ENCODE peak calls at places on chromosomes 12 and 14, in ten cellular contexts. One of them, this sample, is unnamed.

GRCh38 chr12:78239566-78239965 is 408.9 kb downstream of the NAV3 start:
- DNase-seq in IMR-90: no peak
- DNase-seq in lower leg skin: no peak
- DNase-seq in AG04449: no peak
- DNase-seq in choroid plexus epithelial cell: peak; percentile 40
- DNase-seq in foreskin fibroblast: no peak
- DNase-seq in right atrium auricular region: no peak
- DNase-seq in Caco-2: no peak
- DNase-seq in Peyer's patch: no peak
- DNase-seq in tibial artery: no peak
- DNase-seq in this sample: no peak

GRCh38 chr12:2998789-2999264 is 39.6 kb downstream of the TEAD4 start:
- DNase-seq in lower leg skin: no peak
- DNase-seq in foreskin fibroblast: peak; percentile 71
- DNase-seq in Caco-2: no peak
- DNase-seq in right atrium auricular region: peak; percentile 66
- DNase-seq in IMR-90: peak; percentile 88
- DNase-seq in Peyer's patch: no peak
- DNase-seq in choroid plexus epithelial cell: peak; percentile 90
- DNase-seq in AG04449: peak; percentile 34
- DNase-seq in tibial artery: peak; percentile 88
- DNase-seq in this sample: peak; percentile 54

GRCh38 chr14:88481794-88482193 is 73.0 kb downstream of the PTPN21 start:
- DNase-seq in AG04449: no peak
- DNase-seq in tibial artery: no peak
- DNase-seq in Peyer's patch: no peak
- DNase-seq in lower leg skin: no peak
- DNase-seq in Caco-2: no peak
- DNase-seq in right atrium auricular region: no peak
- DNase-seq in IMR-90: peak; percentile 30
- DNase-seq in choroid plexus epithelial cell: peak; percentile 55
- DNase-seq in foreskin fibroblast: no peak
- DNase-seq in this sample: no peak

GRCh38 chr14:104873380-104874055 is 8.4 kb downstream of the CEP170B start:
- DNase-seq in lower leg skin: no peak
- DNase-seq in foreskin fibroblast: no peak
- DNase-seq in Caco-2: no peak
- DNase-seq in right atrium auricular region: no peak
- DNase-seq in IMR-90: no peak
- DNase-seq in choroid plexus epithelial cell: no peak
- DNase-seq in AG04449: no peak
- DNase-seq in Peyer's patch: no peak
- DNase-seq in tibial artery: no peak
- DNase-seq in this sample: no peak

GRCh38 chr12:23281295-23281694 is 656.3 kb downstream of the ETNK1 start:
- DNase-seq in lower leg skin: no peak
- DNase-seq in AG04449: no peak
- DNase-seq in Peyer's patch: no peak
- DNase-seq in Caco-2: no peak
- DNase-seq in tibial artery: no peak
- DNase-seq in foreskin fibroblast: no peak
- DNase-seq in IMR-90: no peak
- DNase-seq in choroid plexus epithelial cell: no peak
- DNase-seq in right atrium auricular region: no peak
- DNase-seq in this sample: no peak

GRCh38 chr14:77562681-77563080 is 53.8 kb downstream of the SPTLC2 start:
- DNase-seq in AG04449: peak; percentile 90
- DNase-seq in Caco-2: no peak
- DNase-seq in foreskin fibroblast: peak; percentile 85
- DNase-seq in IMR-90: peak; percentile 98
- DNase-seq in right atrium auricular region: no peak
- DNase-seq in choroid plexus epithelial cell: peak; percentile 93
- DNase-seq in lower leg skin: no peak
- DNase-seq in tibial artery: no peak
- DNase-seq in Peyer's patch: no peak
- DNase-seq in this sample: no peak

GRCh38 chr12:113586461-113586860 is 114.8 kb upstream of the LHX5 start:
- DNase-seq in choroid plexus epithelial cell: no peak
- DNase-seq in lower leg skin: no peak
- DNase-seq in foreskin fibroblast: no peak
- DNase-seq in IMR-90: no peak
- DNase-seq in tibial artery: peak; percentile 9
- DNase-seq in right atrium auricular region: no peak
- DNase-seq in Caco-2: no peak
- DNase-seq in Peyer's patch: no peak
- DNase-seq in AG04449: no peak
- DNase-seq in this sample: no peak

GRCh38 chr12:6735448-6736191 is 11.8 kb downstream of the COPS7A start:
- DNase-seq in IMR-90: peak; percentile 58
- DNase-seq in AG04449: no peak
- DNase-seq in choroid plexus epithelial cell: peak; percentile 75
- DNase-seq in right atrium auricular region: peak; percentile 70
- DNase-seq in foreskin fibroblast: peak; percentile 47
- DNase-seq in Peyer's patch: peak; percentile 47
- DNase-seq in lower leg skin: peak; percentile 90
- DNase-seq in Caco-2: peak; percentile 70
- DNase-seq in tibial artery: peak; percentile 76
- DNase-seq in this sample: peak; percentile 97

GRCh38 chr14:34124585-34124984 is 173.7 kb upstream of the EGLN3 start:
- DNase-seq in IMR-90: no peak
- DNase-seq in tibial artery: no peak
- DNase-seq in choroid plexus epithelial cell: no peak
- DNase-seq in right atrium auricular region: no peak
- DNase-seq in Peyer's patch: no peak
- DNase-seq in AG04449: no peak
- DNase-seq in foreskin fibroblast: no peak
- DNase-seq in lower leg skin: no peak
- DNase-seq in Caco-2: no peak
- DNase-seq in this sample: no peak

GRCh38 chr14:34122081-34122480 is 171.2 kb upstream of the EGLN3 start:
- DNase-seq in tibial artery: no peak
- DNase-seq in lower leg skin: no peak
- DNase-seq in right atrium auricular region: no peak
- DNase-seq in AG04449: no peak
- DNase-seq in choroid plexus epithelial cell: no peak
- DNase-seq in IMR-90: no peak
- DNase-seq in foreskin fibroblast: no peak
- DNase-seq in Caco-2: no peak
- DNase-seq in Peyer's patch: no peak
- DNase-seq in this sample: no peak

GRCh38 chr14:34122650-34123049 is 171.8 kb upstream of the EGLN3 start:
- DNase-seq in tibial artery: no peak
- DNase-seq in Peyer's patch: no peak
- DNase-seq in AG04449: no peak
- DNase-seq in Caco-2: no peak
- DNase-seq in choroid plexus epithelial cell: no peak
- DNase-seq in foreskin fibroblast: no peak
- DNase-seq in IMR-90: no peak
- DNase-seq in lower leg skin: no peak
- DNase-seq in right atrium auricular region: no peak
- DNase-seq in this sample: no peak

GRCh38 chr14:34119107-34119858 is 168.4 kb upstream of the EGLN3 start:
- DNase-seq in choroid plexus epithelial cell: no peak
- DNase-seq in lower leg skin: no peak
- DNase-seq in foreskin fibroblast: no peak
- DNase-seq in Peyer's patch: no peak
- DNase-seq in tibial artery: no peak
- DNase-seq in Caco-2: no peak
- DNase-seq in right atrium auricular region: no peak
- DNase-seq in AG04449: no peak
- DNase-seq in IMR-90: no peak
- DNase-seq in this sample: no peak

DNA sequence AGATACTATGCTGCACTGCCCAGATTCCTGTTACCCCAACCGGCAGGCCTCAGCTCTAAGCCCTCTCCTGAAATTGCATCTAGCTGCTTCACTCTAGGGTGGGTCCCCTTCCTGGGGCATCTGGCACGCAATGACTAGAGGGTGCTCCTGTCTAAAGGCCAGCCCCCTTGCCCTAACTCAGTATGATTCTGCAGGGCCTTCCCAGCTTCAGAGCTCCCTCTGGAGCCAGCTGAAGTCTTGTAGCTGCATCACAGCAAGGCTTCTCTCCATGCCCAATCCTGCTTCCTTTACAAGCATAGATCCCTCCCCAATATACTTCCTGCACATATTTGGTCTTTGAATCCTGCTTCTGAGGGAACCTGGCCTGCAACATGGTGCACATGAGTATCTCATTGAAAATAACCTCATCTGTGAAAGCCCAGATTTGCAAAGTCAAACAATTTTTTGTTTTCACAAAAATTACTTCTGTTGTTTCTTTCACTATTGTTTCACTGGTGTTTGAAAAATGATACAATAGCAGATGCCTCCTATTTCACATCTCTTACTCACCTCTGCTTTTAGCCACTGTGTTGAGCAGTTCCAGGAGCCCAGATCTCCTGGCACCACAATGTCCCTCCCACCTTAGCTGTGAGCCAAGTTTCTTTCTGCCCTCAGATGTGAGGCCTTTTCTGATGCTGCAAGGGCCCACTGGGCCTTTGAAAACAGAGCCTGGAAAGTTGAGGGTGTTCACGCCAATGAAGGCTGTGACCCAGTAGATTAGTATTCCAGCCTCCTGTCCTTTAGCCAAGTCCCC is 169.5 kb upstream of the EGLN3 start:
- DNase-seq in Peyer's patch: no peak
- DNase-seq in IMR-90: no peak
- DNase-seq in Caco-2: no peak
- DNase-seq in tibial artery: no peak
- DNase-seq in right atrium auricular region: no peak
- DNase-seq in lower leg skin: no peak
- DNase-seq in choroid plexus epithelial cell: no peak
- DNase-seq in foreskin fibroblast: no peak
- DNase-seq in AG04449: no peak
- DNase-seq in this sample: no peak
- TF ChIP-seq CTCF in Peyer's patch: no peak
- TF ChIP-seq CTCF in IMR-90: no peak
- TF ChIP-seq CTCF in Caco-2: no peak
- TF ChIP-seq CTCF in tibial artery: no peak
- TF ChIP-seq CTCF in right atrium auricular region: no peak
- TF ChIP-seq CTCF in lower leg skin: no peak
- TF ChIP-seq CTCF in choroid plexus epithelial cell: no peak
- TF ChIP-seq CTCF in foreskin fibroblast: no peak
- TF ChIP-seq CTCF in AG04449: no peak
- TF ChIP-seq CTCF in this sample: no peak

DNA sequence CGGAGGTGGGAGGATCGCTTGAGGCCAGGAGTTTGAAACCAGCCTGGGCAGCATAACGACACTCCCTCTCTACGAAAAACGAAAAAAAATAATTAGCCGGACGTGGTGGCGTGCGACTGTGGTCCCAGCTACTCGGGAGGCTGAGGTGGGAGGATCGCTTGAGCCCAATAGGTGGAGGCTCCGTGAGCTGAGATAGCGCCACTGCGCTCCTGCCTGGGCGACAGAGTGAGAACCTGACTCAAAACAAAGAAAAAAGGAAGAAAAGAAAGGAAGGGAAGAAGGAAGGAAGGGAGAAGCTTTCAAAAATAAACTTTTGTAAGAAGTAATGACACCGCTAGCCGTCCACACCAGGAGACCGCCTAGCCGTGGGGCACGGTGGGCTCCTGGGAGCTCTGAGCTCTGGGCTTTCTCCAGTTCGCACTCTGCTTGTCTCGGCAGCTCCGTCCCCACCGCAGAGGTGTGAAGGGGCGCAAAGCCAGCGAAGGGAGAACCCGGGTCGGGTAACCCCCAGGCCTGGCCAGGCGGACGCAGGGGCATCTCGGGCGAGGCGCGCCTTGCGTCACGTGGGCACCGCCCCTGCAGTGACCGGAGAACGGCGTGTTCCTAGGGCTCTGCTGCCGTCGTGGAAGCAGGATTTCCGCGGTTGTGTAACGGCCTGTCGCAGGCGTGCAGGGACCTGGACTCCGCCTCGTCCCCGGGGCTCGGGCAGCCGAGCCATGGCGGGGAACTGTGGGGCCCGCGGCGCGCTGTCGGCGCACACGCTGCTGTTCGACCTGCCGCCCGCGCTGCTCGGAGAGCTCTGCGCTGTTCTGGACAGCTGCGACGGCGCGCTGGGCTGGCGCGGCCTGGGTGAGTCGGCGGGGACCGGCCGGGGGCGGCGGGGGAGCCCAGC is at the start of gene IRAK3:
- DNase-seq in choroid plexus epithelial cell: peak; percentile 61
- DNase-seq in lower leg skin: peak; percentile 98
- DNase-seq in AG04449: no peak
- DNase-seq in Caco-2: no peak
- DNase-seq in Peyer's patch: peak; percentile 57
- DNase-seq in foreskin fibroblast: peak; percentile 59
- DNase-seq in IMR-90: peak; percentile 31
- DNase-seq in right atrium auricular region: peak; percentile 97
- DNase-seq in tibial artery: peak; percentile 93
- DNase-seq in this sample: peak; percentile 48
- H3K4me3 ChIP-seq in choroid plexus epithelial cell: peak within 1 kb of the TSS; percentile 82
- H3K4me3 ChIP-seq in lower leg skin: peak within 1 kb of the TSS; percentile 26
- H3K4me3 ChIP-seq in AG04449: peak within 1 kb of the TSS; percentile 55
- H3K4me3 ChIP-seq in Caco-2: no peak within 1 kb of the TSS
- H3K4me3 ChIP-seq in Peyer's patch: peak within 1 kb of the TSS; percentile 35
- H3K4me3 ChIP-seq in foreskin fibroblast: peak within 1 kb of the TSS; percentile 54
- H3K4me3 ChIP-seq in IMR-90: peak within 1 kb of the TSS; percentile 54
- H3K4me3 ChIP-seq in right atrium auricular region: peak within 1 kb of the TSS; percentile 50
- H3K4me3 ChIP-seq in tibial artery: peak within 1 kb of the TSS; percentile 52
- H3K4me3 ChIP-seq in this sample: peak within 1 kb of the TSS; percentile 45

DNA sequence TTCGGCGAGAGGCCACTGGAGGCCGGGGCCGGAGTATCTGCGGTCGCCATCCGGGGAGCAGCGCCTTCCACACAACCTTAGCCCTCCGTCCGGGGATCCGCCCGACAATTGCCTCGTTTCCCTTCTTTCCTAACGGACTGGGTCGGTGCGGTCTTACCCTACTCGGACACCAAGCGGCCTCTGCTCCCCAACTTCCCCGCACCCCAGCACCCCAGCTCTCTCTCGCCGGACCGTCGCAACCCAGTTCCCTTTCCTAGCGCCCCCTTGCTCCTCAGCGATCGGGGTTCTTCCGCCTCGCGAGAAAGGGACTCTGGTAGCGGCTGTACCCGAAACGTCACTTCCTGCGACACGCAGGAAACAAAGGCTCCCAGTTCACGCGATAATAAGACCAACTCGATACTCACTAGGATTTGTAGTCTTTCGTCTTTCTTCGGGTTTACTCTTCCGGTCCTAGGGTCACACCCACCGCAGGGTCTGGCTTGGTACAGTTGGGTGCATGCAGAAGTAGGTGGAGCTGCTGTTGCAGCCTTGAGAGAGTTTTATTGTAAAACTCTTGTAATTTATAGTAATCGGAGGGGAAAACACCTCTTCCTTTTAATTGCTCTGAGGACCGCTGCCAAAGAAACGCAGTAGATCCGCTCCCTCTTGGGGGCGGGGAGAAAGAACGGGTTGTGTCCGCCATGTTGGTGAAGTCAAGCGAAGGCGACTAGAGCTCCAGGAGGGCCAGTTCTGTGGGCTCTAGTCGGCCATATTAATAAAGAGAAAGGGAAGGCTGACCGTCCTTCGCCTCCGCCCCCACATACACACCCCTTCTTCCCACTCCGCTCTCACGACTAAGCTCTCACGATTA is at the start of the genes THAP2 and ZFC3H1:
- DNase-seq in AG04449: peak; percentile 99
- DNase-seq in Caco-2: peak; percentile 97
- DNase-seq in foreskin fibroblast: peak; percentile 99
- DNase-seq in choroid plexus epithelial cell: peak; percentile 100
- DNase-seq in IMR-90: peak; percentile 100
- DNase-seq in Peyer's patch: peak; percentile 93
- DNase-seq in right atrium auricular region: peak; percentile 96
- DNase-seq in tibial artery: peak; percentile 97
- DNase-seq in lower leg skin: peak; percentile 98
- DNase-seq in this sample: peak; percentile 99
- TF ChIP-seq CTCF in AG04449: peak; percentile 59
- TF ChIP-seq CTCF in Caco-2: no peak
- TF ChIP-seq CTCF in foreskin fibroblast: peak; percentile 28
- TF ChIP-seq CTCF in choroid plexus epithelial cell: peak; percentile 55
- TF ChIP-seq CTCF in IMR-90: peak; percentile 43
- TF ChIP-seq CTCF in Peyer's patch: no peak
- TF ChIP-seq CTCF in right atrium auricular region: no peak
- TF ChIP-seq CTCF in tibial artery: no peak
- TF ChIP-seq CTCF in lower leg skin: no peak
- TF ChIP-seq CTCF in this sample: peak; percentile 37

GRCh38 chr12:125330645-125331341 is 265.6 kb downstream of the AACS start:
- DNase-seq in lower leg skin: peak; percentile 88
- DNase-seq in tibial artery: no peak
- DNase-seq in right atrium auricular region: peak; percentile 62
- DNase-seq in foreskin fibroblast: peak; percentile 9
- DNase-seq in IMR-90: no peak
- DNase-seq in Caco-2: peak; percentile 62
- DNase-seq in Peyer's patch: peak; percentile 19
- DNase-seq in AG04449: no peak
- DNase-seq in choroid plexus epithelial cell: peak; percentile 20
- DNase-seq in this sample: peak; percentile 20
- H3K4me3 ChIP-seq in lower leg skin: no peak overlapping the region
- H3K4me3 ChIP-seq in tibial artery: no peak overlapping the region
- H3K4me3 ChIP-seq in right atrium auricular region: peak overlapping the region; percentile 28
- H3K4me3 ChIP-seq in foreskin fibroblast: peak overlapping the region; percentile 50
- H3K4me3 ChIP-seq in IMR-90: no peak overlapping the region
- H3K4me3 ChIP-seq in Caco-2: peak overlapping the region; percentile 26
- H3K4me3 ChIP-seq in Peyer's patch: no peak overlapping the region
- H3K4me3 ChIP-seq in AG04449: peak overlapping the region; percentile 53
- H3K4me3 ChIP-seq in choroid plexus epithelial cell: peak overlapping the region; percentile 42
- H3K4me3 ChIP-seq in this sample: peak overlapping the region; percentile 32

This sample was measured in epithelial cell of esophagus.